ENCODE peak calls at places on chromosomes 6 and 20, in eight cellular contexts. C is A549, Q is HepG2, X is GM12878, B is SK-N-SH, H is H1, F is HCT116, G is K562. E is an unnamed sample. For H3K4me1, the result is how much of the 10 kb centered on the place peaks cover.

GRCh38 chr6:6277418-6277817 is 43.0 kb downstream of the F13A1 start:
- DNase-seq in H (no peak), G (no peak), C (peak), X (no peak), Q (no peak), F (no peak), B (no peak), E (no peak)

GRCh38 chr6:50989123-50989522 is 170.5 kb downstream of the TFAP2B start:
- DNase-seq in H (no peak), Q (no peak), F (no peak), X (no peak), C (no peak), G (no peak), B (no peak), E (no peak)

GRCh38 chr20:46035713-46036112 is 6.7 kb downstream of the SLC12A5 start:
- DNase-seq in H (no peak), F (no peak), G (no peak), B (no peak), X (no peak), Q (no peak), C (no peak), E (no peak)

GRCh38 chr20:63574829-63575720 is 1.0 kb upstream of the HELZ2 start:
- DNase-seq in Q (no peak), H (no peak), B (no peak), C (no peak), F (no peak), G (no peak), X (no peak), E (no peak)

GRCh38 chr20:24835195-24835594 is 113.9 kb upstream of the CST7 start:
- DNase-seq in F (no peak), H (no peak), X (no peak), G (no peak), Q (no peak), B (no peak), C (no peak), E (no peak)

GRCh38 chr6:130965657-130966056 is 97.4 kb downstream of the EPB41L2 start:
- DNase-seq in G (no peak), X (no peak), B (no peak), C (no peak), Q (no peak), H (no peak), F (no peak), E (no peak)

GRCh38 chr20:61757678-61758555 is 307.8 kb downstream of the TAF4 start:
- DNase-seq in X (no peak), Q (no peak), G (no peak), H (no peak), B (no peak), F (no peak), C (no peak), E (no peak)

GRCh38 chr20:35284267-35284991 is at the start of gene EIF6:
- DNase-seq in C (peak), H (peak), F (peak), G (peak), B (peak), Q (peak), X (peak), E (peak)

GRCh38 chr20:35146922-35147574 is at the start of gene EDEM2:
- DNase-seq in Q (peak), C (peak), F (peak), X (peak), H (peak), G (peak), B (peak), E (peak)

GRCh38 chr20:17407550-17407949 is 123.6 kb downstream of the BFSP1 start:
- DNase-seq in G (no peak), B (no peak), C (no peak), H (no peak), X (no peak), Q (no peak), F (no peak), E (no peak)

GRCh38 chr6:25337431-25337830 is 58.3 kb downstream of the CARMIL1 start:
- DNase-seq in H (no peak), Q (no peak), F (no peak), X (no peak), B (no peak), C (no peak), G (no peak), E (no peak)

GRCh38 chr20:57663241-57663640 is 43.0 kb upstream of the ZBP1 start:
- DNase-seq in H (no peak), Q (no peak), G (no peak), B (peak), X (no peak), C (no peak), F (no peak), E (no peak)

GRCh38 chr6:151307501-151307900 is 67.7 kb downstream of the AKAP12 start:
- DNase-seq in F (no peak), H (no peak), G (no peak), C (no peak), X (no peak), B (no peak), Q (peak), E (no peak)
- TF ChIP-seq MAX in F (no peak), H (no peak), G (no peak), C (no peak), X (no peak), B (no peak), Q (no peak), E (no peak)

GRCh38 chr20:49768204-49769124 is 44.2 kb upstream of the SLC9A8 start:
- DNase-seq in B (no peak), Q (peak), X (peak), H (peak), G (no peak), C (peak), F (no peak), E (peak)

GRCh38 chr20:49770634-49771033 is 42.0 kb upstream of the SLC9A8 start:
- DNase-seq in X (no peak), C (no peak), H (no peak), F (no peak), B (no peak), Q (no peak), G (no peak), E (no peak)

GRCh38 chr20:49766979-49767419 is 45.6 kb upstream of the SLC9A8 start:
- DNase-seq in H (no peak), B (no peak), Q (no peak), C (peak), G (no peak), X (no peak), F (no peak), E (no peak)

GRCh38 chr20:49765846-49766541 is 46.6 kb upstream of the SLC9A8 start:
- DNase-seq in B (no peak), F (no peak), C (no peak), G (no peak), H (no peak), Q (no peak), X (no peak), E (peak)

GRCh38 chr20:49769125-49769581 is 43.5 kb upstream of the SLC9A8 start:
- DNase-seq in B (no peak), G (no peak), H (no peak), X (no peak), F (no peak), Q (no peak), C (no peak), E (peak)
- H3K4me1 ChIP-seq in B (under half), G (under half), H (under half), X (under half), F (under half), Q (half or more), C (half or more), E (under half)

GRCh38 chr6:82951389-82951788 is 114.3 kb downstream of the UBE3D start:
- DNase-seq in B (no peak), G (no peak), C (no peak), F (no peak), H (no peak), X (no peak), Q (no peak), E (no peak)
- TF ChIP-seq MAX in B (no peak), G (no peak), C (no peak), F (no peak), H (no peak), X (no peak), Q (no peak), E (no peak)

DNA sequence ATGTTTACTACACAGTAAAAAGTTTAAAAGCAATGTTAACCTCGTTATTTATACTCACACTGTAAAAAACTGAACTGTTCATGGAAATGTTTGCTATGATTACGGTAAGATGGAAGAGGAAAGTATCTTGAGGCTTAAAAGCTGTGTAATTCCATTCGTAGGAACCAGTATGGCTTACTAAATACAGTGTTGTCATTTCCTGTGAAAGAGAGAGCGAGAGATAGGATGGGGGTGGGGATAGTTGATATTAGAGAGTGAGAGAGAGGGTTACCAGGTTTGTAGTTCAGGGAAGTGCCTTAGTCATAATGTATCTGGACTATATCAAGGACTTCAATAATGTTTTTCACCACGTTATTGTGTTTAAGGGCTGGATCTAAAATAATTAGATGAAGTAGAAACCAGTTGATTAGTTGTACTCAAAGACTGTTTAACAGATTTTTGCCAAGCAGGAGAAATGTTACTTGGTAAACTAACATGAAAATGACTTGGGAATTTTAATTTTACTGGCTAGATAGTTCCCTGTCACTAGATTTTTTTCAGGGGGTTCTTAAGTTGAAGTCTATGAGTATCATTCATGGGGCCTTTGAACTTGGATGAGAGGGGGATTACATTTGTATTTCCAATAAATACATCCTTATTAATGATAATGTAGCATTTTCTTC is 30.4 kb downstream of the AFDN start:
- DNase-seq in C (no peak), H (no peak), F (no peak), X (peak), B (no peak), G (peak), Q (peak), E (peak)
- H3K4me1 ChIP-seq in C (under half), H (under half), F (under half), X (under half), B (under half), G (under half), Q (half or more), E (under half)

GRCh38 chr6:72657798-72658197 is 35.9 kb downstream of the KCNQ5 start:
- DNase-seq in G (no peak), C (no peak), F (no peak), H (no peak), Q (no peak), X (no peak), B (no peak), E (no peak)
- TF ChIP-seq MAX in G (no peak), C (no peak), F (no peak), H (no peak), Q (no peak), X (no peak), B (no peak), E (no peak)

GRCh38 chr20:32490942-32491763 is 94.0 kb downstream of the NOL4L start:
- DNase-seq in H (no peak), Q (no peak), G (no peak), F (no peak), B (no peak), C (no peak), X (no peak), E (no peak)
- H3K4me1 ChIP-seq in H (under half), Q (under half), G (under half), F (under half), B (under half), C (under half), X (under half), E (under half)

DNA sequence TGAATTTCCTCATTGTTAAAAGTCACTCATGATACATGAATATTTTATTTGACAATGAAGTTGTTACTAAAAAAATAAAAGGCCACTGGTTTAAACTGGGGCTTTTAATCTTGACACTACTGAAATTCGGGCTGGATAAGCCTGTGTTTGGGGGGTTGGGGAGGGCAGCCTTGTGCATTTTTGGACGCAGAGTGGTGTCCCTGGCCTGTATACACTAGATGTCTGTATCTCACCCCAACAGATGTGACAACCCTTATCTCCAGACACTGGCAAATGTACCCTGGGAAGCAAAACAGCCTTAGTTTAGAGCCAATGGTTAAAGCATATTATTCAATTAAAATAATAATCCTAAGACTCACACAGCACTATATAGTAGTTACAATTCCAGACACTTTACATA is 24.8 kb downstream of the MAN1A1 start:
- DNase-seq in X (no peak), F (no peak), H (no peak), B (peak), G (peak), Q (no peak), C (no peak), E (no peak)
- TF ChIP-seq MAX in X (no peak), F (no peak), H (no peak), B (no peak), G (no peak), Q (no peak), C (no peak), E (no peak)

E was measured in endothelial cell of umbilical vein.